ENCODE peak calls at places on chromosomes 16 and 17, in six cellular contexts. E is gastrocnemius medialis, A is HCT116, U is A549, D is uterus, B is Peyer's patch. Y is an unnamed sample.

GRCh38 chr16:71338632-71339031 is 19.9 kb upstream of the CALB2 start:
- DNase-seq in E (no peak), A (no peak), U (no peak), D (no peak), B (no peak), Y (no peak)

GRCh38 chr16:11836653-11837244 is 14.6 kb downstream of the RSL1D1 start:
- DNase-seq in E (no peak), A (no peak), U (no peak), D (no peak), B (no peak), Y (no peak)

GRCh38 chr16:49602201-49603041 is 228.8 kb downstream of the C16orf78 start:
- DNase-seq in E (no peak), A (no peak), U (no peak), D (no peak), B (no peak), Y (no peak)

GRCh38 chr17:43691317-43691693 is 29.6 kb upstream of the MEOX1 start:
- DNase-seq in E (no peak), A (no peak), U (no peak), D (no peak), B (no peak), Y (no peak)

GRCh38 chr16:15907863-15908478 is 19.6 kb upstream of the CEP20 start:
- DNase-seq in E (no peak), A (peak; percentile 91), U (peak; percentile 55), D (no peak), B (peak; percentile 65), Y (peak; percentile 50)

GRCh38 chr17:48517478-48517877 is 13.3 kb downstream of the HOXB1 start:
- DNase-seq in E (no peak), A (no peak), U (no peak), D (no peak), B (no peak), Y (no peak)

GRCh38 chr17:79630821-79631639 is 20.2 kb upstream of the RBFOX3 start:
- DNase-seq in E (no peak), A (no peak), U (no peak), D (peak; percentile 5), B (no peak), Y (no peak)

GRCh38 chr16:27464663-27465482 is 62.9 kb downstream of the IL21R start:
- DNase-seq in E (no peak), A (no peak), U (no peak), D (no peak), B (no peak), Y (no peak)

GRCh38 chr17:40671282-40671681 is 6.3 kb upstream of the KRT222 start:
- DNase-seq in E (no peak), A (no peak), U (no peak), D (no peak), B (no peak), Y (no peak)

GRCh38 chr16:88376053-88376834 is 6.5 kb upstream of the ZNF469 start:
- DNase-seq in E (no peak), A (no peak), U (no peak), D (no peak), B (no peak), Y (no peak)

GRCh38 chr16:27273670-27274522 is 5.3 kb upstream of the NSMCE1 start:
- DNase-seq in E (no peak), A (peak; percentile 97), U (peak; percentile 71), D (no peak), B (no peak), Y (peak; percentile 41)

GRCh38 chr16:10871157-10871991 is 5.6 kb upstream of the CIITA start:
- DNase-seq in E (no peak), A (peak; percentile 41), U (no peak), D (peak; percentile 50), B (peak; percentile 67), Y (peak; percentile 86)

GRCh38 chr17:39800540-39800939 is 62.8 kb downstream of the GRB7 start:
- DNase-seq in E (no peak), A (no peak), U (no peak), D (no peak), B (peak; percentile 56), Y (peak; percentile 17)

GRCh38 chr17:61221597-61222471 is 177.8 kb upstream of the TBX2 start:
- DNase-seq in E (no peak), A (no peak), U (no peak), D (no peak), B (no peak), Y (no peak)

GRCh38 chr17:63399856-63400255 is 46.2 kb downstream of the CYB561 start:
- DNase-seq in E (no peak), A (no peak), U (no peak), D (peak; percentile 32), B (peak; percentile 19), Y (peak; percentile 40)

GRCh38 chr17:44587339-44587738 is 30.1 kb downstream of the FZD2 start:
- DNase-seq in E (no peak), A (peak; percentile 51), U (peak; percentile 96), D (peak; percentile 34), B (no peak), Y (no peak)

GRCh38 chr16:11229906-11230305 is 26.1 kb downstream of the SOCS1 start:
- DNase-seq in E (no peak), A (no peak), U (no peak), D (no peak), B (no peak), Y (peak; percentile 43)

GRCh38 chr16:10362077-10362863 is 23.6 kb upstream of the ATF7IP2 start:
- DNase-seq in E (no peak), A (no peak), U (no peak), D (no peak), B (peak; percentile 58), Y (no peak)

GRCh38 chr16:83273504-83274173 is 534.1 kb upstream of the HSBP1 start:
- DNase-seq in E (no peak), A (no peak), U (no peak), D (no peak), B (no peak), Y (no peak)

GRCh38 chr17:33112763-33113162 is 121.1 kb downstream of the SPACA3 start:
- DNase-seq in E (no peak), A (peak; percentile 12), U (peak; percentile 87), D (no peak), B (no peak), Y (no peak)

GRCh38 chr16:1850981-1851380 is 21.0 kb downstream of the MEIOB start:
- DNase-seq in E (no peak), A (no peak), U (no peak), D (no peak), B (no peak), Y (no peak)

GRCh38 chr16:22357635-22357971 is 16.8 kb downstream of the CDR2 start:
- DNase-seq in E (no peak), A (no peak), U (no peak), D (no peak), B (no peak), Y (no peak)

GRCh38 chr16:79598341-79599181 is 2.0 kb downstream of the MAF start:
- DNase-seq in E (peak; percentile 50), A (no peak), U (peak; percentile 31), D (peak; percentile 71), B (peak; percentile 34), Y (peak; percentile 41)

GRCh38 chr17:62963296-62963695 is 2.7 kb upstream of the TANC2 start:
- DNase-seq in E (no peak), A (peak; percentile 75), U (peak; percentile 75), D (no peak), B (no peak), Y (no peak)

GRCh38 chr17:64148699-64149098 is 18.8 kb upstream of the ERN1 start:
- DNase-seq in E (peak; percentile 73), A (no peak), U (no peak), D (no peak), B (no peak), Y (no peak)

GRCh38 chr17:51672058-51672457 is 411.7 kb downstream of the UTP18 start:
- DNase-seq in E (no peak), A (no peak), U (no peak), D (no peak), B (no peak), Y (peak; percentile 62)

GRCh38 chr16:28538733-28539596 is at the start of gene NUPR1:
- DNase-seq in E (peak; percentile 98), A (no peak), U (peak; percentile 63), D (peak; percentile 99), B (peak; percentile 47), Y (peak; percentile 94)

GRCh38 chr17:3761061-3761917 is 37.6 kb downstream of the HASPIN start:
- DNase-seq in E (no peak), A (no peak), U (no peak), D (no peak), B (no peak), Y (no peak)

GRCh38 chr17:80944326-80944725 is 47.3 kb upstream of the CHMP6 start:
- DNase-seq in E (no peak), A (no peak), U (no peak), D (peak; percentile 8), B (no peak), Y (no peak)

GRCh38 chr16:68076560-68076959 is 8.6 kb upstream of the NFATC3 start:
- DNase-seq in E (no peak), A (no peak), U (no peak), D (no peak), B (peak; percentile 14), Y (no peak)
- H3K4me1 ChIP-seq in E (peaks cover 45% of the 10 kb centered on the region), A (no peaks in the 10 kb centered on the region), U (peaks cover 16% of the 10 kb centered on the region), D (peaks cover 8% of the 10 kb centered on the region), B (peaks cover 19% of the 10 kb centered on the region), Y (peaks cover 46% of the 10 kb centered on the region)

GRCh38 chr17:67993153-67993997 is 2.9 kb downstream of the C17orf58 start:
- DNase-seq in E (peak; percentile 66), A (peak; percentile 81), U (peak; percentile 77), D (peak; percentile 74), B (peak; percentile 67), Y (peak; percentile 85)
- TF ChIP-seq POLR2A in E (peak; percentile 67), A (peak; percentile 70), U (peak; percentile 68), D (peak; percentile 74), B (peak; percentile 47), Y (peak; percentile 64)

DNA sequence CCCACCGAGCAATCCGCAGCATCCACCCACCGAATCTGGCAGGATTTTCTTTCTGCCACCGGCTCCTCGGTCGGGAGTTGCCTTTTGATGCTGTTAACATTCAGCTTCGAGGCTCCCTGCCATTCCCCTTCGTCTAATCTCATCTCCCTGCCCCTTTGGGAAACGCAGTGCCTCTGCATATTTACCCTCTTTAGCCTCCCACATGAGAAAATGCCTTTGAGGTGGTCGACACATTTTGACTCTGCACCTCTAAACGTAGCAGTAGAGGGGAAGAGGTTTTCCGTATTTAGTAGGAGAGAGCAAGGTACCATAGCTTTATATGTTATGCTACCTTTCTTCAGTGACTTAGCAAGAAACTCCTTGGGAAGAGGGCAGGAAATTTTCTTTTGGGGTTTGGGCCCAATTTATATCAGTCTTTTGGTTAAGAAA is 1.2 kb downstream of the PAFAH1B1 start:
- DNase-seq in E (no peak), A (no peak), U (no peak), D (no peak), B (no peak), Y (no peak)
- H3K4me1 ChIP-seq in E (peaks cover 50% of the 10 kb centered on the region), A (peaks cover 23% of the 10 kb centered on the region), U (peaks cover 50% of the 10 kb centered on the region), D (peaks cover 5% of the 10 kb centered on the region), B (no peaks in the 10 kb centered on the region), Y (peaks cover 45% of the 10 kb centered on the region)

GRCh38 chr17:38702166-38702899 is 2.7 kb upstream of the MLLT6 start:
- DNase-seq in E (peak; percentile 82), A (peak; percentile 73), U (peak; percentile 94), D (peak; percentile 85), B (peak; percentile 85), Y (peak; percentile 91)
- TF ChIP-seq POLR2A in E (peak; percentile 97), A (peak; percentile 83), U (peak; percentile 85), D (peak; percentile 85), B (peak; percentile 85), Y (peak; percentile 87)

DNA sequence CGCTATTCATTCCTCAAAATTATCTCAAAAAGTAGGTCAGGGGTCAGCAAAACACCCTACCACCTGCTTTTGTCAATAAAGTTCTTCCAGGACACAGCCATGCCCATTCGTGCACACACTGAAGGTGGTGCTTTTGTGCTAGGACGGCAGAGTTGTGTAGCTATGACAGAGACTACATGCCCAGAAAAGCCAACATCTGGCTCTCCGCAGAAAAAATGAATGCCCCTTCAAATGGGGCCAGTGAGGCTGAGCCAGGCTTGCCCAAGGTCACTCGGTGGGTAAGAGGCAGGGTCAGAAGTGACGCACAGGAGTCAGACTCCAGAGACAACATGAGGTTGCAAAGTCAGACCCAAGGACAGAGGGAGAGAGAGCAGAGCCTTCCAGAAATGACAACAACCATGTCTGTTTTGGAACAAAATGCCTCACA is 200.1 kb downstream of the XYLT1 start:
- DNase-seq in E (no peak), A (no peak), U (no peak), D (no peak), B (no peak), Y (peak; percentile 50)
- H3K4me1 ChIP-seq in E (peaks cover 17% of the 10 kb centered on the region), A (peaks cover 22% of the 10 kb centered on the region), U (peaks cover 38% of the 10 kb centered on the region), D (no peaks in the 10 kb centered on the region), B (peaks cover 4% of the 10 kb centered on the region), Y (peaks cover 72% of the 10 kb centered on the region)